ENCODE peak calls at places on chromosomes 5 and 9, in five cellular contexts. L is stomach, H is HCT116, K is transverse colon, O is spleen. F is an unnamed sample.

GRCh38 chr9:131887680-131888079 is 147.8 kb upstream of the RAPGEF1 start:
- DNase-seq in L (no peak), H (no peak), K (no peak), O (no peak), F (peak; percentile 20)

GRCh38 chr5:135651156-135651555 is 72.4 kb upstream of the CXCL14 start:
- DNase-seq in L (no peak), H (peak; percentile 10), K (no peak), O (no peak), F (no peak)

GRCh38 chr5:103582364-103582763 is 19.8 kb upstream of the NUDT12 start:
- DNase-seq in L (no peak), H (peak; percentile 53), K (peak; percentile 20), O (no peak), F (no peak)

GRCh38 chr5:103441523-103441922 is 121.1 kb downstream of the NUDT12 start:
- DNase-seq in L (no peak), H (no peak), K (no peak), O (no peak), F (no peak)

GRCh38 chr9:87479801-87480201 is 17.9 kb upstream of the DAPK1 start:
- DNase-seq in L (no peak), H (no peak), K (peak; percentile 34), O (no peak), F (no peak)

GRCh38 chr9:131805803-131806202 is 65.9 kb upstream of the RAPGEF1 start:
- DNase-seq in L (no peak), H (no peak), K (no peak), O (no peak), F (no peak)

GRCh38 chr5:124980174-124980941 is 233.9 kb upstream of the ZNF608 start:
- DNase-seq in L (no peak), H (no peak), K (no peak), O (no peak), F (no peak)

GRCh38 chr9:98658965-98659364 is 49.8 kb downstream of the GABBR2 start:
- DNase-seq in L (no peak), H (no peak), K (no peak), O (no peak), F (no peak)

GRCh38 chr5:130034872-130035271 is 130.6 kb downstream of the CHSY3 start:
- DNase-seq in L (no peak), H (no peak), K (no peak), O (no peak), F (no peak)

GRCh38 chr5:169299146-169299545 is 1.8 kb downstream of the SLIT3 start:
- DNase-seq in L (no peak), H (no peak), K (no peak), O (no peak), F (no peak)

GRCh38 chr5:124301850-124302249 is 444.6 kb downstream of the ZNF608 start:
- DNase-seq in L (no peak), H (no peak), K (no peak), O (no peak), F (no peak)

GRCh38 chr9:35407846-35408245 is 82.1 kb upstream of the RUSC2 start:
- DNase-seq in L (no peak), H (no peak), K (no peak), O (no peak), F (no peak)

GRCh38 chr9:4442806-4443205 is 47.5 kb upstream of the SLC1A1 start:
- DNase-seq in L (no peak), H (no peak), K (no peak), O (no peak), F (no peak)

GRCh38 chr5:6464441-6464840 is 15.8 kb downstream of the UBE2QL1 start:
- DNase-seq in L (no peak), H (no peak), K (no peak), O (no peak), F (no peak)

GRCh38 chr9:2263665-2264064 is 248.5 kb downstream of the SMARCA2 start:
- DNase-seq in L (no peak), H (no peak), K (no peak), O (no peak), F (no peak)

GRCh38 chr9:6680797-6681146 is 35.2 kb upstream of the GLDC start:
- DNase-seq in L (peak; percentile 63), H (no peak), K (peak; percentile 77), O (peak; percentile 93), F (no peak)

GRCh38 chr5:34585601-34586104 is 70.5 kb upstream of the RAI14 start:
- DNase-seq in L (peak; percentile 61), H (no peak), K (no peak), O (no peak), F (no peak)

GRCh38 chr5:179618923-179619554 is 4.4 kb downstream of the HNRNPH1 start:
- DNase-seq in L (no peak), H (no peak), K (no peak), O (no peak), F (peak; percentile 20)
- TF ChIP-seq POLR2A in L (no peak), H (no peak), K (no peak), O (no peak), F (no peak)

DNA sequence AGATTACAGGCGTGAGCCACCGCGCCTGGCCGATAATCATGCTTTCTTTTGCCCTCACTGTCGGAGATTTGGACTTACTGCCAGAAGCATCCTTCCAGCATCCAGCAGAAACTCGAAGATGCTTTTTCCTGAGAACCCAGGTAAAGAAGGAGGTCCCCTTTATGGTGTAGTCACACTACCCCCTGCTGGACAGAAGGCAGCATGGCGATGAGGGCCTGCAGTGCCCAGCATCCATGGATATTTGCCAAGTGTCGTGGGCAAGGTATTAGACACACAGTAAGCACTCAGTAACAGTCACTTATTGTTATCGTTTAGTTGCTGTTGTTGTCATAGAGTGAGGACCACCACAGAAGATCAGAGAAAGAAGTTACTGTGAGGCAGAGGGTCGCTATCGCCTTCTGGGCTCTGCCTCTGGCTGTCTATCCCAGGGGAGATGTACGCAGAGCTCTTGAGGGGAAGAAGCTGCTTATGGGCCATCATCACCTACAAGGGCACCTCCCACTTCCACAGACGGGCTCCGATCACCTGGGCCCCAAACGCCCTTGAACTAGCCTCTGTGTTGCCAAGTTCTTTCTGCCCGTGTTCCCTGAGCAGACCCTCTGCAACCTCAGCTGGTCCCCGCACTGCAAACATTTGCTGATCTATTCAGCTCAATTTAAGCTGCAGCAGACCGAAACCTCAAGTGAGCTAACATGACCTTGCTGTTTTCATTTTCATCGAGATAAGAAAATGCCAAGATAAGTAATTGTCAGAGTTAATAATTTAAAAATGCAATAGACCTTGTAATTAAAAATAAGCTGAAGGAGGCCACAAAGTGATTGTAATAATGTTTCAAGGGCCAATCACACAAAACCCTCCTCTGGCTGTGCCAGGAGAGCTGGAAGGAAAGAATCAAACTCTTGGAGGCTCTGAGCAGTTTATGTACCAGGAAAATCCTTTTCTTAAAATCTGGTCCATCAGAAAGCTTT is 23.9 kb downstream of the C5orf15 start:
- DNase-seq in L (peak; percentile 79), H (peak; percentile 46), K (peak; percentile 41), O (no peak), F (no peak)
- TF ChIP-seq POLR2A in L (no peak), H (no peak), K (no peak), O (no peak), F (no peak)

GRCh38 chr5:134004626-134005414 is at the start of gene VDAC1:
- DNase-seq in L (peak; percentile 76), H (peak; percentile 56), K (peak; percentile 81), O (peak; percentile 94), F (peak; percentile 87)
- TF ChIP-seq POLR2A in L (no peak), H (peak; percentile 80), K (peak; percentile 88), O (no peak), F (peak; percentile 49)

DNA sequence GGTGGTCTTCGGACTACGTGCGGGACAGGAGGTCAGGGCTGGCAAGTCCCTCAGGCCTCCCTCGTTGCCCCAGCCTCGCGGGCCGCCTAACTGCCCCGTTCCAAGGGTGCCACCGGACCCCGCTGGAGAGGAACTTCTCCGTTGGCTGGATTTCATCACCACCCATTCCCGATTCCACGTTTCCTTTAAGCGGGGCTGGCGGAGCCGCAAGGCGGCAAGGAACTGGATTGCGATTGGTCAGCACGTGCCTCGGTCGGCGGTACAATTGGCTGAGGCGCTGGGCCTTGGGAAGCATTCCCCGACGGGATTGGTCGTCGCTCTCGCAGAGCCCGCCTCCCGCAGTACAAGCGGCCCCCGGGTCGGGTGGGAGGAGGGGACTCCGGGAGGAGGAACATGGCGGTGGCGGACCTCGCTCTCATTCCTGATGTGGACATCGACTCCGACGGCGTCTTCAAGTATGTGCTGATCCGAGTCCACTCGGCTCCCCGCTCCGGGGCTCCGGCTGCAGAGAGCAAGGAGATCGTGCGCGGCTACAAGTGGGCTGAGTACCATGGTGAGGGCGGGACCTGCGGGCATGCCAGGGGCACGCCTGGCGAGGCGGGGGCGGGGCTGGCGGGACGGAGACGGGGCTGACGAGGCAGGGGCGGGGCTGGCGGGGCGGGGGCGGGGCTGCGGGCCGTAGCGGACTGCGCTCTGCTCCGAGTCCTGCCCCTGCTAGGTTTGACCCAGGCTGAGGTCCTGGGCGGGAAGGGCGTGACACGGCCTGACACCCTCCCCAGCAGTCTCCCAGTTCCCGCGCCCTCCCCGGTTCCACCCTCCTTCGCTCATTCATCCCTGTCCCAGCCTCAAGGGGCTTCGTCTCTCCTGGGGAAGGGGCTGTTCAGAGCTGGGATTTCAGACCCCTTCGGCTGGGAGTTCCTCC is at the start of gene PHPT1:
- DNase-seq in L (peak; percentile 99), H (peak; percentile 98), K (peak; percentile 98), O (peak; percentile 99), F (peak; percentile 99)
- TF ChIP-seq POLR2A in L (peak; percentile 24), H (peak; percentile 76), K (peak; percentile 85), O (no peak), F (peak; percentile 13)

DNA sequence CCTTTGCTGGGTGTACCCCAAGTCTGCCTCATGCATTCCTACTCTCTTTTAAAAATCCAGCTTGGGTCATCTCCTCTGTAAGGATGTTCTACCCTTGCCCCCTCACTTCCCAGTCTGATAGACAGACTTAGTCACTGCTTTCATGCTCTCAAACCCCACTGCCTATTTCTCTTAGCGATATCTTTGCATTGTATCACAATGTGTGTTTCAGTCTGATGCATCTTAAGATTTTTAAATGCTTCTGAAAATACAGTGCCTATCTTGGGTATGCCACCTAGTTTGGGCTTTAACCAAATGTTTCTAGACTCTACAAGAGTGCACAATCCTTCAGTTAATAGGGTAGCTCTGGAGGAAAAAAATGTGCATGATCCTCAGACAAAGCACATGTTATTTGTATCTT is 97.8 kb downstream of the SNX18 start:
- DNase-seq in L (no peak), H (no peak), K (no peak), O (no peak), F (no peak)
- TF ChIP-seq POLR2A in L (no peak), H (no peak), K (no peak), O (no peak), F (no peak)

F was measured in suprapubic skin.